ENCODE peak calls at places on chromosomes 2 and 18, in four cellular contexts. Z is effector memory CD8-positive, alpha-beta T cell; F is H54; Q is NCI-H774. T is an unnamed sample.

GRCh38 chr18:35284846-35285245 is 5.2 kb downstream of the ZSCAN30 start:
- DNase-seq in Z (no peak), F (no peak), Q (no peak), T (no peak)

GRCh38 chr18:14908541-14908940 is 160.6 kb downstream of the ANKRD30B start:
- DNase-seq in Z (no peak), F (no peak), Q (no peak), T (no peak)

GRCh38 chr2:136297312-136297711 is 179.4 kb upstream of the CXCR4 start:
- DNase-seq in Z (no peak), F (no peak), Q (no peak), T (no peak)

GRCh38 chr18:73645175-73645715 is 502.4 kb downstream of the FBXO15 start:
- DNase-seq in Z (no peak), F (no peak), Q (no peak), T (no peak)

GRCh38 chr2:44962176-44962695 is 20.7 kb downstream of the SIX3 start:
- DNase-seq in Z (no peak), F (no peak), Q (no peak), T (no peak)

GRCh38 chr2:6359964-6360363 is 505.7 kb downstream of the CMPK2 start:
- DNase-seq in Z (no peak), F (no peak), Q (no peak), T (no peak)

GRCh38 chr2:35790292-35790691 is 565.3 kb upstream of the CRIM1 start:
- DNase-seq in Z (no peak), F (no peak), Q (no peak), T (no peak)

GRCh38 chr18:69217271-69217670 is 183.4 kb upstream of the DOK6 start:
- DNase-seq in Z (no peak), F (no peak), Q (no peak), T (no peak)